ENCODE peak calls at places on chromosomes 16 and 17, in ten cellular contexts. One of them, this sample, is unnamed.

GRCh38 chr17:81735181-81736102 is 23.4 kb downstream of the SLC25A10 start:
- DNase-seq in dorsolateral prefrontal cortex: no peak
- DNase-seq in left ventricle myocardium inferior: no peak
- DNase-seq in Ammon's horn: no peak
- DNase-seq in skeletal muscle cell: no peak
- DNase-seq in amygdala: no peak
- DNase-seq in fibroblast of pulmonary artery: peak
- DNase-seq in GM10248: peak
- DNase-seq in sciatic nerve: no peak
- DNase-seq in H9: no peak
- DNase-seq in this sample: no peak

GRCh38 chr16:31476305-31477219 is 4.6 kb downstream of the TGFB1I1 start:
- DNase-seq in dorsolateral prefrontal cortex: peak
- DNase-seq in left ventricle myocardium inferior: peak
- DNase-seq in Ammon's horn: peak
- DNase-seq in skeletal muscle cell: no peak
- DNase-seq in amygdala: no peak
- DNase-seq in fibroblast of pulmonary artery: no peak
- DNase-seq in GM10248: peak
- DNase-seq in sciatic nerve: peak
- DNase-seq in H9: peak
- DNase-seq in this sample: no peak

GRCh38 chr17:31541559-31541958 is 150.1 kb downstream of the RAB11FIP4 start:
- DNase-seq in dorsolateral prefrontal cortex: no peak
- DNase-seq in left ventricle myocardium inferior: no peak
- DNase-seq in Ammon's horn: no peak
- DNase-seq in skeletal muscle cell: no peak
- DNase-seq in amygdala: no peak
- DNase-seq in fibroblast of pulmonary artery: no peak
- DNase-seq in GM10248: peak
- DNase-seq in sciatic nerve: no peak
- DNase-seq in H9: peak
- DNase-seq in this sample: no peak

GRCh38 chr17:78338860-78339259 is 21.0 kb downstream of the SOCS3 start:
- DNase-seq in dorsolateral prefrontal cortex: no peak
- DNase-seq in left ventricle myocardium inferior: no peak
- DNase-seq in Ammon's horn: no peak
- DNase-seq in skeletal muscle cell: no peak
- DNase-seq in amygdala: no peak
- DNase-seq in fibroblast of pulmonary artery: no peak
- DNase-seq in GM10248: peak
- DNase-seq in sciatic nerve: no peak
- DNase-seq in H9: no peak
- DNase-seq in this sample: peak

GRCh38 chr16:48271728-48272127 is 24.4 kb upstream of the ABCC11 start:
- DNase-seq in dorsolateral prefrontal cortex: no peak
- DNase-seq in left ventricle myocardium inferior: no peak
- DNase-seq in Ammon's horn: no peak
- DNase-seq in skeletal muscle cell: no peak
- DNase-seq in amygdala: no peak
- DNase-seq in fibroblast of pulmonary artery: peak
- DNase-seq in GM10248: no peak
- DNase-seq in sciatic nerve: no peak
- DNase-seq in H9: no peak
- DNase-seq in this sample: no peak

GRCh38 chr17:7436556-7437368 is 1.5 kb downstream of the TMEM102 start:
- DNase-seq in dorsolateral prefrontal cortex: peak
- DNase-seq in left ventricle myocardium inferior: peak
- DNase-seq in Ammon's horn: peak
- DNase-seq in skeletal muscle cell: no peak
- DNase-seq in amygdala: no peak
- DNase-seq in fibroblast of pulmonary artery: peak
- DNase-seq in GM10248: peak
- DNase-seq in sciatic nerve: peak
- DNase-seq in H9: peak
- DNase-seq in this sample: no peak

GRCh38 chr16:51767564-51767963 is 616.5 kb upstream of the SALL1 start:
- DNase-seq in dorsolateral prefrontal cortex: no peak
- DNase-seq in left ventricle myocardium inferior: no peak
- DNase-seq in Ammon's horn: no peak
- DNase-seq in skeletal muscle cell: no peak
- DNase-seq in amygdala: no peak
- DNase-seq in fibroblast of pulmonary artery: no peak
- DNase-seq in GM10248: no peak
- DNase-seq in sciatic nerve: no peak
- DNase-seq in H9: no peak
- DNase-seq in this sample: no peak

GRCh38 chr17:79331492-79331891 is 256.9 kb downstream of the ENGASE start:
- DNase-seq in dorsolateral prefrontal cortex: no peak
- DNase-seq in left ventricle myocardium inferior: no peak
- DNase-seq in Ammon's horn: no peak
- DNase-seq in skeletal muscle cell: no peak
- DNase-seq in amygdala: no peak
- DNase-seq in fibroblast of pulmonary artery: no peak
- DNase-seq in GM10248: no peak
- DNase-seq in sciatic nerve: no peak
- DNase-seq in H9: no peak
- DNase-seq in this sample: no peak

GRCh38 chr17:78180083-78180482 is 6.8 kb downstream of the TK1 start:
- DNase-seq in dorsolateral prefrontal cortex: no peak
- DNase-seq in left ventricle myocardium inferior: no peak
- DNase-seq in Ammon's horn: no peak
- DNase-seq in skeletal muscle cell: no peak
- DNase-seq in amygdala: no peak
- DNase-seq in fibroblast of pulmonary artery: no peak
- DNase-seq in GM10248: no peak
- DNase-seq in sciatic nerve: no peak
- DNase-seq in H9: no peak
- DNase-seq in this sample: no peak

GRCh38 chr16:12679660-12680272 is 123.9 kb downstream of the CPPED1 start:
- DNase-seq in dorsolateral prefrontal cortex: no peak
- DNase-seq in left ventricle myocardium inferior: no peak
- DNase-seq in Ammon's horn: no peak
- DNase-seq in skeletal muscle cell: no peak
- DNase-seq in amygdala: no peak
- DNase-seq in fibroblast of pulmonary artery: no peak
- DNase-seq in GM10248: no peak
- DNase-seq in sciatic nerve: no peak
- DNase-seq in H9: no peak
- DNase-seq in this sample: no peak

GRCh38 chr17:61296058-61296457 is 103.6 kb upstream of the TBX2 start:
- DNase-seq in dorsolateral prefrontal cortex: no peak
- DNase-seq in left ventricle myocardium inferior: no peak
- DNase-seq in Ammon's horn: no peak
- DNase-seq in skeletal muscle cell: no peak
- DNase-seq in amygdala: no peak
- DNase-seq in fibroblast of pulmonary artery: no peak
- DNase-seq in GM10248: no peak
- DNase-seq in sciatic nerve: no peak
- DNase-seq in H9: no peak
- DNase-seq in this sample: no peak

GRCh38 chr16:82160226-82160625 is 9.8 kb downstream of the MPHOSPH6 start:
- DNase-seq in dorsolateral prefrontal cortex: no peak
- DNase-seq in left ventricle myocardium inferior: no peak
- DNase-seq in Ammon's horn: no peak
- DNase-seq in skeletal muscle cell: no peak
- DNase-seq in amygdala: no peak
- DNase-seq in fibroblast of pulmonary artery: no peak
- DNase-seq in GM10248: no peak
- DNase-seq in sciatic nerve: no peak
- DNase-seq in H9: no peak
- DNase-seq in this sample: no peak

GRCh38 chr17:57530508-57530907 is 214.6 kb downstream of the CCDC182 start:
- DNase-seq in dorsolateral prefrontal cortex: no peak
- DNase-seq in left ventricle myocardium inferior: no peak
- DNase-seq in Ammon's horn: no peak
- DNase-seq in skeletal muscle cell: no peak
- DNase-seq in amygdala: no peak
- DNase-seq in fibroblast of pulmonary artery: peak
- DNase-seq in GM10248: no peak
- DNase-seq in sciatic nerve: no peak
- DNase-seq in H9: no peak
- DNase-seq in this sample: no peak

GRCh38 chr17:72152392-72152727 is 31.5 kb downstream of the SOX9 start:
- DNase-seq in dorsolateral prefrontal cortex: no peak
- DNase-seq in left ventricle myocardium inferior: no peak
- DNase-seq in Ammon's horn: no peak
- DNase-seq in skeletal muscle cell: no peak
- DNase-seq in amygdala: no peak
- DNase-seq in fibroblast of pulmonary artery: peak
- DNase-seq in GM10248: no peak
- DNase-seq in sciatic nerve: no peak
- DNase-seq in H9: no peak
- DNase-seq in this sample: no peak

GRCh38 chr16:67468731-67469130 is 12.2 kb downstream of the ATP6V0D1 start:
- DNase-seq in dorsolateral prefrontal cortex: no peak
- DNase-seq in left ventricle myocardium inferior: no peak
- DNase-seq in Ammon's horn: no peak
- DNase-seq in skeletal muscle cell: no peak
- DNase-seq in amygdala: no peak
- DNase-seq in fibroblast of pulmonary artery: no peak
- DNase-seq in GM10248: no peak
- DNase-seq in sciatic nerve: no peak
- DNase-seq in H9: no peak
- DNase-seq in this sample: no peak

GRCh38 chr16:12235110-12235509 is 258.6 kb downstream of the SNX29 start:
- DNase-seq in dorsolateral prefrontal cortex: peak
- DNase-seq in left ventricle myocardium inferior: no peak
- DNase-seq in Ammon's horn: peak
- DNase-seq in skeletal muscle cell: no peak
- DNase-seq in amygdala: no peak
- DNase-seq in fibroblast of pulmonary artery: no peak
- DNase-seq in GM10248: no peak
- DNase-seq in sciatic nerve: no peak
- DNase-seq in H9: no peak
- DNase-seq in this sample: no peak

GRCh38 chr16:86630471-86630870 is 52.1 kb downstream of the FOXL1 start:
- DNase-seq in dorsolateral prefrontal cortex: no peak
- DNase-seq in left ventricle myocardium inferior: peak
- DNase-seq in Ammon's horn: no peak
- DNase-seq in skeletal muscle cell: no peak
- DNase-seq in amygdala: no peak
- DNase-seq in fibroblast of pulmonary artery: no peak
- DNase-seq in GM10248: no peak
- DNase-seq in sciatic nerve: peak
- DNase-seq in H9: no peak
- DNase-seq in this sample: no peak

GRCh38 chr17:72126575-72127486 is 6.0 kb downstream of the SOX9 start:
- DNase-seq in dorsolateral prefrontal cortex: no peak
- DNase-seq in left ventricle myocardium inferior: no peak
- DNase-seq in Ammon's horn: peak
- DNase-seq in skeletal muscle cell: no peak
- DNase-seq in amygdala: no peak
- DNase-seq in fibroblast of pulmonary artery: peak
- DNase-seq in GM10248: no peak
- DNase-seq in sciatic nerve: no peak
- DNase-seq in H9: no peak
- DNase-seq in this sample: no peak

GRCh38 chr17:21345236-21345635 is 30.9 kb upstream of the KCNJ12 start:
- DNase-seq in dorsolateral prefrontal cortex: no peak
- DNase-seq in left ventricle myocardium inferior: no peak
- DNase-seq in Ammon's horn: no peak
- DNase-seq in skeletal muscle cell: no peak
- DNase-seq in amygdala: no peak
- DNase-seq in fibroblast of pulmonary artery: no peak
- DNase-seq in GM10248: no peak
- DNase-seq in sciatic nerve: peak
- DNase-seq in H9: no peak
- DNase-seq in this sample: no peak

GRCh38 chr16:85136213-85136704 is 24.0 kb upstream of the CIBAR2 start:
- DNase-seq in dorsolateral prefrontal cortex: no peak
- DNase-seq in left ventricle myocardium inferior: no peak
- DNase-seq in Ammon's horn: peak
- DNase-seq in skeletal muscle cell: no peak
- DNase-seq in amygdala: no peak
- DNase-seq in fibroblast of pulmonary artery: no peak
- DNase-seq in GM10248: peak
- DNase-seq in sciatic nerve: no peak
- DNase-seq in H9: no peak
- DNase-seq in this sample: no peak

GRCh38 chr16:8660841-8661301 is 13.5 kb upstream of the ABAT start:
- DNase-seq in dorsolateral prefrontal cortex: peak
- DNase-seq in left ventricle myocardium inferior: peak
- DNase-seq in Ammon's horn: peak
- DNase-seq in skeletal muscle cell: no peak
- DNase-seq in amygdala: no peak
- DNase-seq in fibroblast of pulmonary artery: peak
- DNase-seq in GM10248: peak
- DNase-seq in sciatic nerve: peak
- DNase-seq in H9: peak
- DNase-seq in this sample: peak

GRCh38 chr17:79089720-79090502 is 15.3 kb downstream of the ENGASE start:
- DNase-seq in dorsolateral prefrontal cortex: no peak
- DNase-seq in left ventricle myocardium inferior: no peak
- DNase-seq in Ammon's horn: no peak
- DNase-seq in skeletal muscle cell: no peak
- DNase-seq in amygdala: no peak
- DNase-seq in fibroblast of pulmonary artery: no peak
- DNase-seq in GM10248: no peak
- DNase-seq in sciatic nerve: no peak
- DNase-seq in H9: no peak
- DNase-seq in this sample: no peak

GRCh38 chr16:27781195-27781524 is 231.2 kb downstream of the KATNIP start:
- DNase-seq in dorsolateral prefrontal cortex: no peak
- DNase-seq in left ventricle myocardium inferior: peak
- DNase-seq in Ammon's horn: no peak
- DNase-seq in skeletal muscle cell: no peak
- DNase-seq in amygdala: no peak
- DNase-seq in fibroblast of pulmonary artery: peak
- DNase-seq in GM10248: no peak
- DNase-seq in sciatic nerve: no peak
- DNase-seq in H9: no peak
- DNase-seq in this sample: no peak

GRCh38 chr17:28074010-28074409 is 31.5 kb downstream of the NLK start:
- DNase-seq in dorsolateral prefrontal cortex: no peak
- DNase-seq in left ventricle myocardium inferior: no peak
- DNase-seq in Ammon's horn: no peak
- DNase-seq in skeletal muscle cell: no peak
- DNase-seq in amygdala: no peak
- DNase-seq in fibroblast of pulmonary artery: no peak
- DNase-seq in GM10248: no peak
- DNase-seq in sciatic nerve: no peak
- DNase-seq in H9: no peak
- DNase-seq in this sample: no peak

GRCh38 chr16:58832496-58832895 is 98.4 kb upstream of the GOT2 start:
- DNase-seq in dorsolateral prefrontal cortex: no peak
- DNase-seq in left ventricle myocardium inferior: no peak
- DNase-seq in Ammon's horn: no peak
- DNase-seq in skeletal muscle cell: no peak
- DNase-seq in amygdala: no peak
- DNase-seq in fibroblast of pulmonary artery: no peak
- DNase-seq in GM10248: no peak
- DNase-seq in sciatic nerve: no peak
- DNase-seq in H9: no peak
- DNase-seq in this sample: no peak

GRCh38 chr17:5049314-5049819 is 14.1 kb upstream of the SLC52A1 start:
- DNase-seq in dorsolateral prefrontal cortex: no peak
- DNase-seq in left ventricle myocardium inferior: no peak
- DNase-seq in Ammon's horn: no peak
- DNase-seq in skeletal muscle cell: no peak
- DNase-seq in amygdala: no peak
- DNase-seq in fibroblast of pulmonary artery: no peak
- DNase-seq in GM10248: no peak
- DNase-seq in sciatic nerve: no peak
- DNase-seq in H9: no peak
- DNase-seq in this sample: no peak

GRCh38 chr17:10156579-10157488 is 41.6 kb downstream of the GAS7 start:
- DNase-seq in dorsolateral prefrontal cortex: peak
- DNase-seq in left ventricle myocardium inferior: peak
- DNase-seq in Ammon's horn: peak
- DNase-seq in skeletal muscle cell: no peak
- DNase-seq in amygdala: no peak
- DNase-seq in fibroblast of pulmonary artery: no peak
- DNase-seq in GM10248: peak
- DNase-seq in sciatic nerve: peak
- DNase-seq in H9: no peak
- DNase-seq in this sample: peak

GRCh38 chr17:28552201-28552999 is at the start of gene UNC119:
- DNase-seq in dorsolateral prefrontal cortex: peak
- DNase-seq in left ventricle myocardium inferior: peak
- DNase-seq in Ammon's horn: peak
- DNase-seq in skeletal muscle cell: no peak
- DNase-seq in amygdala: no peak
- DNase-seq in fibroblast of pulmonary artery: peak
- DNase-seq in GM10248: peak
- DNase-seq in sciatic nerve: peak
- DNase-seq in H9: peak
- DNase-seq in this sample: no peak